ENCODE peak calls at places on chromosomes 7 and 10, in nine cellular contexts. E, P, R, Q, J, D, H, Y and L are unnamed samples.

GRCh38 chr10:95467162-95467599 is 94.0 kb downstream of the SORBS1 start:
- DNase-seq in H (peak; percentile 83), E (no peak), P (no peak), Y (no peak), J (no peak), D (no peak), R (peak; percentile 53), Q (peak; percentile 63), L (no peak)

GRCh38 chr10:21308018-21308417 is 217.5 kb downstream of the SKIDA1 start:
- DNase-seq in Q (no peak), H (no peak), Y (no peak), J (no peak), D (no peak), R (no peak), E (no peak), P (no peak), L (no peak)

GRCh38 chr10:42990016-42990720 is 86.7 kb upstream of the RET start:
- DNase-seq in H (peak; percentile 1), Y (no peak), P (no peak), J (no peak), E (no peak), D (no peak), Q (no peak), R (no peak), L (no peak)

GRCh38 chr7:117806011-117806410 is 67.2 kb downstream of the CTTNBP2 start:
- DNase-seq in J (no peak), Q (no peak), R (no peak), P (no peak), E (no peak), Y (no peak), H (no peak), D (no peak), L (no peak)

GRCh38 chr10:113907166-113907565 is 52.7 kb downstream of the NHLRC2 start:
- DNase-seq in Y (no peak), D (no peak), R (no peak), J (no peak), E (no peak), Q (peak; percentile 91), H (no peak), P (peak; percentile 81), L (peak; percentile 37)

GRCh38 chr10:90306187-90306586 is 551.7 kb downstream of the HTR7 start:
- DNase-seq in Y (no peak), E (no peak), P (peak; percentile 98), Q (peak; percentile 95), H (no peak), R (peak; percentile 30), J (peak; percentile 86), D (no peak), L (peak; percentile 92)

GRCh38 chr7:149449897-149450296 is 11.0 kb downstream of the ZNF777 start:
- DNase-seq in E (no peak), R (no peak), Q (no peak), D (no peak), J (no peak), Y (no peak), P (no peak), H (no peak), L (no peak)

GRCh38 chr10:48459270-48460147 is 145.4 kb downstream of the ARHGAP22 start:
- DNase-seq in R (no peak), D (no peak), Q (no peak), P (no peak), J (no peak), H (no peak), E (no peak), Y (no peak), L (no peak)

GRCh38 chr10:17645591-17646345 is 1.8 kb downstream of the STAM start:
- DNase-seq in J (no peak), H (peak; percentile 20), Y (no peak), Q (no peak), P (no peak), E (no peak), R (peak; percentile 90), D (no peak), L (no peak)

GRCh38 chr10:3178070-3178469 is 5.5 kb upstream of the PITRM1 start:
- DNase-seq in E (no peak), R (no peak), H (no peak), J (no peak), D (no peak), Y (no peak), Q (no peak), P (no peak), L (no peak)

GRCh38 chr7:3243256-3243655 is 57.8 kb upstream of the SDK1 start:
- DNase-seq in D (no peak), J (no peak), H (no peak), E (no peak), Q (no peak), Y (no peak), R (no peak), P (no peak), L (peak; percentile 60)

GRCh38 chr7:100603697-100604077 is 1.5 kb downstream of the PCOLCE start:
- DNase-seq in H (no peak), J (no peak), D (no peak), Q (peak; percentile 43), Y (no peak), P (no peak), R (no peak), E (no peak), L (peak; percentile 57)

GRCh38 chr7:100598425-100598824 is 3.7 kb upstream of the PCOLCE start:
- DNase-seq in H (no peak), J (no peak), P (no peak), Q (peak; percentile 32), R (no peak), Y (no peak), E (no peak), D (no peak), L (peak; percentile 46)

GRCh38 chr7:100602889-100603696 is 930 bp downstream of the PCOLCE start:
- DNase-seq in Q (peak; percentile 89), Y (peak; percentile 51), R (no peak), J (no peak), E (peak; percentile 79), P (peak; percentile 43), H (peak; percentile 86), D (no peak), L (peak; percentile 96)

GRCh38 chr7:100604078-100604975 is 2.2 kb downstream of the PCOLCE start:
- DNase-seq in R (peak; percentile 58), Q (peak; percentile 84), H (peak; percentile 87), Y (peak; percentile 66), D (peak; percentile 65), E (peak; percentile 68), P (peak; percentile 33), J (no peak), L (peak; percentile 83)

DNA sequence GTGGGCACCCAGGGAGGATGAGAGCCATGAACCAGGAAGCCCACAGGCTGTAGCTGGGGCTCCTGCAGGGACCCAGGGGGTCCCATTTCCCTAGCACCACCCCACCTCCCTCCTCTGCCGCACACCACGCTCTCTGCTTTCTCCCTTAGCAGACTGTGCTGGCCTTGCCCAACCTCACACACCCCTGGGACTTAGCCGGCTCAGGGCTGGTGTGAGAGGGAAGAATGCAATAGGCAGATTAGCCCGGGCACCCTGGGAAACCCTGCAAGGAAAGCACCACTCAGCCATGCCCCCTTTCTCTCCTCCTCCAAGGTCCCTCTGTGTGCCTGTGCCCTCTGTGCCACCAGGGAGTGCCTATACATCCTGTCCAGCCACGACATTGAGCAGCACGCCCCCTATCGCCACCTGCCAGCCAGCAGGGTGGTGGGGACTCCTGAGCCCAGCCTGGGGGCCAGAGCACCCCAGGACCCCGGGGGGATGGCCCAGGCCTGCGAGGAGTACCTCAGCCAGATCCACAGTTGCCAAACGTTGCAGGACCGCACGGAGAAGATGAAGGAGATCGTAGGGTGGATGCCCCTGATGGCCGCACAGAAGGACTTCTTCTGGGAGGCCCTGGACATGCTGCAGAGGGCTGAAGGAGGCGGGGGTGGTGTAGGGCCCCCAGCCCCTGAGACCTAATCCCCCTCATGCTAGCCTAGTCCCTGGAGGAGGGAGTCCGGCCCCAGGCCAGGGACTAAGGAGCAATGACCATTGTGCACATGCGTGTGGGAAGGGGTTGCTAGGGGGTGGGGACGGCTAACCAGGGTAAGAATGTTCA is 1.7 kb upstream of the PCOLCE start:
- DNase-seq in J (no peak), E (no peak), Q (no peak), P (no peak), R (no peak), H (no peak), Y (no peak), D (no peak), L (no peak)
- TF ChIP-seq CTCF in J (no peak), E (no peak), Q (no peak), P (peak; percentile 8), R (no peak), H (no peak), Y (no peak), D (no peak), L (no peak)

DNA sequence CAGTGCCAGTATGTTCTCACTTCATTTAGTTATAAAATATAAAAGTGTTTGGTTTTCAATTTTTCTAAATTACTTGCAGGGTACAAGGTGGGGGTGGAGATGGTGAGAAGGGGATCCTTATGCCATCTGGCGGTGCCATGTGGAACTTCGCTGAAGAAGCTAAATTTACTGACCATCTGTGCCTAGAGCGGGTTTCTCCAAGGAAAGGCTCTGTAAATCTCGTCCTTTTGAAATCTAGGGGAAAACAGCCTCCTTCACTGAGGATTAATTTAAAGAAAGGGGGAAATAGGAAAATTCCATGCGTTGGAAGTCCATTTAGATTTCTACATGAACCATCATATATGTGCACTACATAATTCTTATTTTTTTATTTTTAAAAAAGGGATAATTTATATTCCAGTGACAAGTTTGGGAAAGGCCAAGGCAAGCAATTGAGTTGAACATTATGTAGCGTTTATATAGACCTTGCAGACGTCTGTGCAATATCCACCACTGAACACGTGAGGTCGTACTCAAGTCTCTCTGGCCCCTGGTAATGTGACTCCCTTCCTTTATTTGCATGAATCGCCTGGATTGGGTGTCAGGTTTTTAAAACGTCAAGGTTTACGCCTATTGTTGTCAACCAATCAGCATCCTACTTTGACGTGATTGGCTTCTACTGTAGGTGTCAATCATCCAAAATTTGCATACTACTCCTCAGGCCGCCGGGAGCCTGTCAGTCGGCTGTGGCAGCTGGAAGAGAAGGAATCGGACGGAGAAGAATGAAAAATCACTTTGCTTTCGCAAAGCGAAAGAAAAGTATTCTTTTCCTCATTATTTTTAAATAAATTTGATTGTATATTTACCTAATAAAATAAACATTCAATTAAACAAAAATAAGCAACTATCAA is 297.1 kb upstream of the NFE2L3 start:
- DNase-seq in J (peak; percentile 99), E (peak; percentile 90), Y (no peak), R (peak; percentile 99), P (peak; percentile 99), D (no peak), H (peak; percentile 96), Q (peak; percentile 97), L (peak; percentile 98)
- H3K4me3 ChIP-seq in J (peak overlapping the region; percentile 8), E (no peak overlapping the region), Y (no peak overlapping the region), R (peak overlapping the region; percentile 9), P (peak overlapping the region; percentile 24), D (no peak overlapping the region), H (no peak overlapping the region), Q (no peak overlapping the region), L (no peak overlapping the region)

GRCh38 chr10:49700997-49701396 is 21.5 kb downstream of the C10orf53 start:
- DNase-seq in H (no peak), Y (no peak), J (no peak), R (no peak), D (no peak), E (no peak), P (no peak), Q (no peak), L (no peak)
- TF ChIP-seq CTCF in H (no peak), Y (no peak), J (no peak), R (no peak), D (no peak), E (no peak), P (no peak), Q (no peak), L (no peak)

GRCh38 chr10:102150970-102151773 is 1.0 kb upstream of the NOLC1 start:
- DNase-seq in J (no peak), H (peak; percentile 25), Q (no peak), P (peak; percentile 61), D (no peak), E (no peak), Y (no peak), R (peak; percentile 79), L (peak; percentile 69)
- H3K4me3 ChIP-seq in J (peak overlapping the region; percentile 47), H (no peak overlapping the region), Q (peak overlapping the region; percentile 27), P (peak overlapping the region; percentile 41), D (peak overlapping the region; percentile 15), E (no peak overlapping the region), Y (no peak overlapping the region), R (peak overlapping the region; percentile 98), L (peak overlapping the region; percentile 60)

GRCh38 chr7:131222171-131222570 is 105.5 kb upstream of the MKLN1 start:
- DNase-seq in J (no peak), D (no peak), P (no peak), H (no peak), R (no peak), E (no peak), Y (no peak), Q (no peak), L (no peak)
- TF ChIP-seq CTCF in J (no peak), D (no peak), P (peak; percentile 15), H (no peak), R (no peak), E (no peak), Y (no peak), Q (no peak), L (no peak)